ENCODE peak calls at places on chromosomes 7 and 10, in four cellular contexts. V is K562, Y is HepG2, R is GM12878. L is an unnamed sample.

GRCh38 chr7:1593091-1593866 is 23.4 kb upstream of the PSMG3 start:
- DNase-seq in V (peak), Y (peak), R (no peak), L (no peak)

GRCh38 chr7:80593869-80594587 is 44.4 kb upstream of the CD36 start:
- DNase-seq in V (no peak), R (no peak), Y (no peak), L (no peak)

GRCh38 chr7:158361326-158361946 is 226.2 kb downstream of the PTPRN2 start:
- DNase-seq in V (no peak), Y (no peak), R (no peak), L (no peak)

GRCh38 chr7:142153400-142153799 is 41.9 kb downstream of the MGAM2 start:
- DNase-seq in V (no peak), Y (peak), R (no peak), L (no peak)

GRCh38 chr10:76002262-76002854 is 570.9 kb downstream of the LRMDA start:
- DNase-seq in Y (no peak), R (no peak), V (no peak), L (no peak)

GRCh38 chr10:110737886-110738634 is 93.9 kb downstream of the RBM20 start:
- DNase-seq in R (no peak), Y (peak), V (no peak), L (no peak)

GRCh38 chr10:24494236-24494635 is 229.5 kb downstream of the ARHGAP21 start:
- DNase-seq in V (no peak), R (no peak), Y (no peak), L (no peak)

GRCh38 chr7:503575-504111 is 16.0 kb downstream of the PDGFA start:
- DNase-seq in Y (peak), V (no peak), R (no peak), L (no peak)

GRCh38 chr10:87551324-87551723 is 46.6 kb downstream of the MINPP1 start:
- DNase-seq in Y (no peak), R (no peak), V (no peak), L (no peak)

GRCh38 chr7:151819826-151820225 is 57.1 kb downstream of the PRKAG2 start:
- DNase-seq in V (no peak), R (no peak), Y (no peak), L (no peak)

GRCh38 chr7:81256991-81257390 is 338.1 kb upstream of the SEMA3C start:
- DNase-seq in R (no peak), Y (peak), V (no peak), L (no peak)

GRCh38 chr10:117550599-117551321 is 8.2 kb downstream of the EMX2 start:
- DNase-seq in Y (no peak), V (no peak), R (no peak), L (no peak)

GRCh38 chr7:7185382-7185989 is 3.1 kb downstream of the C1GALT1 start:
- DNase-seq in Y (no peak), R (no peak), V (no peak), L (no peak)

GRCh38 chr7:13850185-13850752 is 139.2 kb downstream of the ETV1 start:
- DNase-seq in V (peak), R (peak), Y (no peak), L (peak)

GRCh38 chr10:104052351-104052885 is 33.3 kb downstream of the COL17A1 start:
- DNase-seq in R (no peak), V (no peak), Y (no peak), L (no peak)

GRCh38 chr10:87552248-87552914 is 47.7 kb downstream of the MINPP1 start:
- DNase-seq in Y (no peak), R (no peak), V (no peak), L (no peak)

GRCh38 chr10:11345224-11346054 is 266.0 kb downstream of the USP6NL start:
- DNase-seq in Y (peak), V (no peak), R (peak), L (peak)

GRCh38 chr10:47152861-47153349 is 147.1 kb upstream of the GDF10 start:
- DNase-seq in R (no peak), Y (no peak), V (peak), L (peak)

GRCh38 chr10:1402821-1403507 is 334.4 kb downstream of the ADARB2 start:
- DNase-seq in V (no peak), R (no peak), Y (no peak), L (no peak)

GRCh38 chr7:148433521-148434180 is 156.9 kb upstream of the C7orf33 start:
- DNase-seq in V (no peak), Y (no peak), R (no peak), L (no peak)

GRCh38 chr10:12287772-12288171 is 61.6 kb upstream of the CAMK1D start:
- DNase-seq in R (no peak), V (no peak), Y (no peak), L (no peak)

GRCh38 chr10:63603709-63604445 is 82.7 kb downstream of the REEP3 start:
- DNase-seq in R (no peak), Y (no peak), V (no peak), L (no peak)

GRCh38 chr7:74173074-74173473 is 1.1 kb upstream of the EIF4H start:
- DNase-seq in R (no peak), V (no peak), Y (peak), L (no peak)

GRCh38 chr7:70406419-70407189 is 725.3 kb upstream of the GALNT17 start:
- DNase-seq in V (no peak), Y (no peak), R (no peak), L (no peak)

GRCh38 chr10:108427081-108427480 is 1262.6 kb upstream of the SORCS1 start:
- DNase-seq in Y (no peak), V (no peak), R (no peak), L (no peak)

GRCh38 chr7:28761485-28761884 is 196.6 kb downstream of the TRIL start:
- DNase-seq in V (no peak), R (no peak), Y (no peak), L (no peak)

GRCh38 chr10:6701289-6701688 is 121.2 kb upstream of the PRKCQ start:
- DNase-seq in V (no peak), R (no peak), Y (no peak), L (no peak)

GRCh38 chr10:128922172-128922571 is 544.9 kb upstream of the MGMT start:
- DNase-seq in V (no peak), Y (no peak), R (no peak), L (no peak)

GRCh38 chr7:111730476-111731300 is 168.4 kb upstream of the IMMP2L start:
- DNase-seq in R (no peak), V (peak), Y (peak), L (peak)

GRCh38 chr10:130027716-130028464 is 63.8 kb upstream of the EBF3 start:
- DNase-seq in V (no peak), R (no peak), Y (peak), L (no peak)

GRCh38 chr10:25498645-25499044 is 323.8 kb downstream of the GPR158 start:
- DNase-seq in R (no peak), V (no peak), Y (no peak), L (no peak)

GRCh38 chr7:155289107-155289506 is 8.6 kb upstream of the INSIG1 start:
- DNase-seq in R (no peak), V (no peak), Y (no peak), L (no peak)

GRCh38 chr10:110739811-110740271 is 95.7 kb downstream of the RBM20 start:
- DNase-seq in R (no peak), Y (peak), V (no peak), L (peak)

GRCh38 chr7:106568680-106569499 is 92.1 kb downstream of the CCDC71L start:
- DNase-seq in Y (no peak), V (peak), R (no peak), L (peak)
- TF ChIP-seq REST in Y (no peak), V (no peak), R (no peak), L (no peak)

GRCh38 chr7:64882341-64883112 is 20.5 kb upstream of the ZNF273 start:
- DNase-seq in Y (no peak), R (no peak), V (no peak), L (no peak)
- TF ChIP-seq POLR2AphosphoS5 in Y (no peak), R (no peak), V (no peak), L (no peak)

DNA sequence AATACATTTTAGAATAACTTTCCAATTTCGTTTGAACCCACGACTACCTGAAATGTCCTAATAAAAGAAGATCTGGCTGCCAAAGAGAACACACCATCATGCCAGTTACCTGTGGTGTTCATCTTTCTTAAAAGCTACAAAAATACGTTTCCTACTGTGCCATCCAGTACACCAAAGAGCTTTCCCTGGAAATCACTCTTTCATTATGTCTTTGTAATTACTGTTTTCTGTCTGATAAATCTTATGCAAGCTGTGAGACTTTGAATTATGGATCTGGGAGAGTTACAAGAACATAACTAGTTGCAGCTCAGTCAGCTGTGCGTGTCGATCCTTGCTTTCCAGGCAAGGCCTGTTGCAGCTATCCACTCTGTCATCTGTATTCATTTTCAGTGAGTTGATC is 12.5 kb upstream of the POM121L12 start:
- DNase-seq in V (no peak), Y (no peak), R (no peak), L (no peak)
- TF ChIP-seq SP1 in V (no peak), Y (no peak), R (no peak), L (no peak)

GRCh38 chr7:117157121-117157870 is 165.6 kb downstream of the WNT2 start:
- DNase-seq in Y (no peak), V (no peak), R (no peak), L (no peak)
- TF ChIP-seq REST in Y (no peak), V (no peak), R (no peak), L (no peak)